ENCODE peak calls at places on chromosomes 5 and 9, in four cellular contexts. V is fibroblast of the aortic adventitia, Y is astrocyte of the spinal cord, T is mammary epithelial cell. L is an unnamed sample.

GRCh38 chr5:178793156-178793555 is 62.7 kb upstream of the ZNF354A start:
- DNase-seq in V (no peak), Y (no peak), T (peak), L (no peak)

GRCh38 chr9:36905101-36906066 is 128.7 kb downstream of the PAX5 start:
- DNase-seq in V (no peak), Y (no peak), T (no peak), L (no peak)

GRCh38 chr9:114012126-114012525 is 66.0 kb downstream of the AMBP start:
- DNase-seq in V (no peak), Y (no peak), T (no peak), L (no peak)

GRCh38 chr5:131957721-131958483 is 12.4 kb upstream of the MEIKIN start:
- DNase-seq in V (no peak), Y (no peak), T (no peak), L (no peak)

GRCh38 chr9:86639899-86640379 is 285.7 kb upstream of the TUT7 start:
- DNase-seq in V (no peak), Y (no peak), T (no peak), L (no peak)

GRCh38 chr9:137434498-137435380 is 6.4 kb downstream of the ENTPD8 start:
- DNase-seq in V (no peak), Y (no peak), T (no peak), L (no peak)

GRCh38 chr5:170565077-170565476 is 61.3 kb downstream of the KCNIP1 start:
- DNase-seq in V (no peak), Y (no peak), T (no peak), L (no peak)

GRCh38 chr5:168747987-168748777 is 169.0 kb upstream of the PANK3 start:
- DNase-seq in V (no peak), Y (no peak), T (peak), L (peak)

GRCh38 chr5:116573279-116573616 is 1.4 kb downstream of the SEMA6A start:
- DNase-seq in V (no peak), Y (no peak), T (peak), L (peak)

GRCh38 chr9:20041717-20042116 is 252.9 kb upstream of the SLC24A2 start:
- DNase-seq in V (no peak), Y (no peak), T (no peak), L (no peak)

GRCh38 chr9:72473474-72474241 is 47.8 kb upstream of the TMC1 start:
- DNase-seq in V (peak), Y (peak), T (peak), L (peak)

GRCh38 chr9:83434254-83434653 is 103.9 kb downstream of the FRMD3 start:
- DNase-seq in V (no peak), Y (no peak), T (no peak), L (no peak)

GRCh38 chr5:32390819-32391591 is 53.5 kb downstream of the ZFR start:
- DNase-seq in V (peak), Y (peak), T (peak), L (peak)

GRCh38 chr5:96808868-96809558 is 1.3 kb upstream of the ERAP1 start:
- DNase-seq in V (no peak), Y (no peak), T (no peak), L (no peak)

DNA sequence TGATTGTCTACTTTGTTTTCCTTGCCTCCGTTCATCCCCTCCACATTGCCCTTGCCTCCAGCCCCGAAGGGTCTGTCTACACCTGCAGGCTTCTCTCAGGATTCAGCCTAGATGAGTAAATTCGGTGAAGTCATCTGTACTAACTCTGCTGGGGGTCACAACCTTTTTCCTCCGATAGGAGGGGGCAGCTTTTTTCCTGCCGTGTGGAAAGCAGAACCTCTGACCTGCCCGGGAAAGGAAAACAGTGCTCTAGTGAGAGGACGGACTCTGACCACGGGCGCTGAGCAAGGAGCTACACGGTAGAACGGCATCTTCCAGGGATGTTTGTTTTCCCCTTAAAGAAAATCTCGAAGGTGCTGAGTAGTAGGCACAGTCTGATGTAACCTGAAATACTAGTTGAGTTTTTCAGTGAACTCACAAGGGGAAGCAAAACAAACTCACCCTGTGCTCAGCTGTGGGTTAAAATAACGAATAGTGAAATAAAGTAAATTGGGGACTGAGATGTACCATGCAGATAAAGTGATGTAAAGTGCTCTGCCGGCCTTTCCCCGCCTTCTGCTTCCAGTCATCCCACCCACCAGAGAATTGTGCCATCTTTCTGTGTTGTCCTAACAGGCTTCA is 281.8 kb downstream of the AOPEP start:
- DNase-seq in V (peak), Y (peak), T (peak), L (peak)
- H3K4me3 ChIP-seq in V (peak), Y (peak), T (peak), L (peak)

GRCh38 chr5:3598725-3599282 is 3.2 kb downstream of the IRX1 start:
- DNase-seq in V (no peak), Y (peak), T (peak), L (no peak)

GRCh38 chr5:3601060-3601710 is 5.6 kb downstream of the IRX1 start:
- DNase-seq in V (no peak), Y (peak), T (peak), L (no peak)

GRCh38 chr5:3600106-3600997 is 4.7 kb downstream of the IRX1 start:
- DNase-seq in V (no peak), Y (peak), T (peak), L (no peak)

GRCh38 chr5:3598236-3598635 is 2.6 kb downstream of the IRX1 start:
- DNase-seq in V (no peak), Y (no peak), T (peak), L (no peak)

DNA sequence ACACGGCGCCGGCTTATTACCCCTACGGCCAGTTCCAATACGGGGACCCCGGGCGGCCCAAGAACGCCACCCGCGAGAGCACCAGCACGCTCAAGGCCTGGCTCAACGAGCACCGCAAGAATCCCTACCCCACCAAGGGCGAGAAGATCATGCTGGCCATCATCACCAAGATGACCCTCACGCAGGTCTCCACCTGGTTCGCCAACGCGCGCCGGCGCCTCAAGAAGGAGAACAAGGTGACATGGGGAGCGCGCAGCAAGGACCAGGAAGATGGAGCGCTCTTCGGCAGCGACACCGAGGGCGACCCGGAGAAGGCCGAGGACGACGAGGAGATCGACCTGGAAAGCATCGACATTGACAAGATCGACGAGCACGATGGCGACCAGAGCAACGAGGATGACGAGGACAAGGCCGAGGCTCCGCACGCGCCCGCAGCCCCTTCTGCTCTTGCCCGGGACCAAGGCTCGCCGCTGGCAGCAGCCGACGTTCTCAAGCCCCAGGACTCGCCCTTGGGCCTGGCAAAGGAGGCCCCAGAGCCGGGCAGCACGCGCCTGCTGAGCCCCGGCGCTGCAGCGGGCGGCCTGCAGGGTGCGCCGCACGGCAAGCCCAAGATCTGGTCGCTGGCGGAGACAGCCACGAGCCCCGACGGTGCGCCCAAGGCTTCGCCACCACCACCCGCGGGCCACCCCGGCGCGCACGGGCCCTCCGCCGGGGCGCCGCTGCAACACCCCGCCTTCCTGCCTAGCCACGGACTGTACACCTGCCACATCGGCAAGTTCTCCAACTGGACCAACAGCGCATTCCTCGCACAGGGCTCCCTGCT is 3.9 kb downstream of the IRX1 start:
- DNase-seq in V (no peak), Y (peak), T (peak), L (no peak)
- TF ChIP-seq CTCF in V (no peak), Y (peak), T (peak), L (no peak)

GRCh38 chr5:141618030-141618803 is 583 bp downstream of the DIAPH1 start:
- DNase-seq in V (peak), Y (peak), T (peak), L (no peak)

GRCh38 chr5:141617128-141617527 is 1.7 kb downstream of the DIAPH1 start:
- DNase-seq in V (peak), Y (no peak), T (no peak), L (no peak)

GRCh38 chr5:141613344-141613743 is 5.5 kb downstream of the DIAPH1 start:
- DNase-seq in V (no peak), Y (no peak), T (no peak), L (no peak)

GRCh38 chr5:141617682-141618029 is 1.1 kb downstream of the DIAPH1 start:
- DNase-seq in V (peak), Y (peak), T (peak), L (no peak)

GRCh38 chr5:141615991-141616715 is 2.6 kb downstream of the DIAPH1 start:
- DNase-seq in V (no peak), Y (no peak), T (no peak), L (no peak)
- H3K4me3 ChIP-seq in V (no peak), Y (no peak), T (peak), L (no peak)

GRCh38 chr9:117416856-117417255 is 2.0 kb upstream of the ASTN2 start:
- DNase-seq in V (no peak), Y (no peak), T (no peak), L (no peak)

GRCh38 chr9:117414906-117415583 is at the start of gene ASTN2:
- DNase-seq in V (no peak), Y (no peak), T (no peak), L (no peak)

GRCh38 chr9:117414220-117414905 is 494 bp downstream of the ASTN2 start:
- DNase-seq in V (peak), Y (no peak), T (peak), L (peak)

GRCh38 chr9:117413346-117414219 is 1.3 kb downstream of the ASTN2 start:
- DNase-seq in V (no peak), Y (no peak), T (peak), L (no peak)

GRCh38 chr9:117415584-117415937 is 704 bp upstream of the ASTN2 start:
- DNase-seq in V (no peak), Y (no peak), T (no peak), L (no peak)
- TF ChIP-seq CTCF in V (no peak), Y (peak), T (no peak), L (no peak)

GRCh38 chr9:111957856-111958631 is 61.4 kb downstream of the UGCG start:
- DNase-seq in V (peak), Y (peak), T (peak), L (peak)
- H3K4me3 ChIP-seq in V (peak), Y (no peak), T (peak), L (peak)

GRCh38 chr5:129244478-129244877 is 149.9 kb downstream of the ISOC1 start:
- DNase-seq in V (peak), Y (no peak), T (no peak), L (peak)

GRCh38 chr5:129245489-129245888 is 150.9 kb downstream of the ISOC1 start:
- DNase-seq in V (peak), Y (no peak), T (no peak), L (peak)

GRCh38 chr5:129246088-129246487 is 151.5 kb downstream of the ISOC1 start:
- DNase-seq in V (peak), Y (no peak), T (no peak), L (peak)

DNA sequence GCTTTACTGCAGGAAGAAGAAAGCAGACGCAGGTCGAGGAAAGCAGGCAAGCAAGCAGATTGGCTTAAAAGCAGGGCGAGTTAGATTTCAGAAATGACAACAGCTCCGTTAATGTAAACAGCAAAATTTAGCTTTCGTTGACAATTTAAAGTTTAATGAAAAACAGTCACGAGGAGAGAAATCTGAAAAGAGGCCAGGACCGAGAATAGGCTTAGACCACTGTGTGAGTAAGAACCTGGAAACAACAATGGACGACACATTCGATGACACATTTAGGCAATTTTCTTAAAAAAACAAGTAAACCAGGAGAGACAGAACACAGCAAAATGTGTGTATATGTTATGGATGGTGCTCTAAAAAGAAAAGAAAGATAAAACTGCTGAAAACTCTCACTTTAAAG is 155.3 kb downstream of the ISOC1 start:
- DNase-seq in V (peak), Y (no peak), T (no peak), L (no peak)
- TF ChIP-seq CTCF in V (no peak), Y (no peak), T (no peak), L (no peak)

GRCh38 chr9:117745598-117745997 is 41.4 kb downstream of the TLR4 start:
- DNase-seq in V (no peak), Y (no peak), T (no peak), L (no peak)

GRCh38 chr9:117746263-117746662 is 42.1 kb downstream of the TLR4 start:
- DNase-seq in V (no peak), Y (no peak), T (no peak), L (no peak)

GRCh38 chr9:117744390-117744789 is 40.2 kb downstream of the TLR4 start:
- DNase-seq in V (no peak), Y (no peak), T (no peak), L (no peak)

GRCh38 chr9:117747571-117747970 is 43.4 kb downstream of the TLR4 start:
- DNase-seq in V (no peak), Y (no peak), T (no peak), L (no peak)

DNA sequence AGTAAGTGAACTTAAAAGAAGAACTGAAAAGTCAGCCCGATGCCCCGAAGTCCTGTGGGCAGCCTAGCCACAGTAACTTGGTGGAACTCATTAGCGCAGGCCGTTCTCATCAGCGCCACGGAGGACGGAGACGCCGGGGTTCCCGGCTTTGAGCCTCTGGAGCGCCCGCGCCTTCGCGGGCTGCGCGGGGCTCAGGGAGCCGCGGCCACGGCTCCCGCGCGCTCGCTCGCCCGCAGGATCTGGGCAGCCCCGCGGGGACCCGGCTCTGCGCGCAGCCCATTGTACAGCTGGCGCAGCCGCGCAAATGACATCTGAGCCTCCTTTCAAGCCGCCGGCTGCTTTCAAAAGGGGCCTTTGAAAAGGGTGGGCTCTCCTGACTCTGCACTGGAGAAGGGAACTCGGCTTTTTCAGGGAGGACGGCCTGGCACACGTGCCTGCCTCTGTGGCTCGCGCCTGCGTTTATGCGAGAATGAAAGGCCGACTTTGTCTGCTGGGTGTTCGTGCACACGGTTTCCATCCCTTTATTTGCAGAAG is 40.7 kb downstream of the TLR4 start:
- DNase-seq in V (peak), Y (peak), T (no peak), L (no peak)
- H3K4me3 ChIP-seq in V (peak), Y (peak), T (no peak), L (peak)

GRCh38 chr9:130480673-130481072 is 35.9 kb downstream of the ASS1 start:
- DNase-seq in V (no peak), Y (no peak), T (no peak), L (no peak)
- TF ChIP-seq CTCF in V (no peak), Y (peak), T (peak), L (peak)